ENCODE peak calls at places on chromosomes 7 and 10, in eight cellular contexts. B is RCC 7860, W is fibroblast of mammary gland, N is NCI-H1436 treated with DMSO at 0.1 percent for 48 hours, M is Peyer's patch, E is dorsolateral prefrontal cortex, C is SHP77, T is H7. O is an unnamed sample.

GRCh38 chr7:81645435-81645834 is 124.4 kb downstream of the HGF start:
- DNase-seq in C (no peak), W (no peak), B (no peak), E (peak; percentile 10), T (no peak), M (no peak), N (no peak), O (no peak)

GRCh38 chr7:4715385-4715770 is 33.3 kb downstream of the FOXK1 start:
- DNase-seq in C (no peak), M (no peak), W (peak; percentile 94), B (no peak), N (no peak), E (peak; percentile 62), T (no peak), O (peak; percentile 91)

GRCh38 chr10:75395955-75396860 is 5.4 kb downstream of the ZNF503 start:
- DNase-seq in B (no peak), C (no peak), W (peak; percentile 19), T (peak; percentile 81), M (peak; percentile 49), N (no peak), E (no peak), O (peak; percentile 33)

GRCh38 chr7:24713850-24714675 is 43.2 kb downstream of the GSDME start:
- DNase-seq in E (no peak), W (no peak), M (no peak), C (no peak), N (no peak), B (no peak), T (peak; percentile 17), O (no peak)

GRCh38 chr7:50832744-50833143 is 50.0 kb upstream of the GRB10 start:
- DNase-seq in M (no peak), B (peak; percentile 93), T (no peak), N (no peak), W (peak; percentile 41), E (no peak), C (no peak), O (peak; percentile 52)

GRCh38 chr7:33998487-33998886 is 93.1 kb downstream of the BMPER start:
- DNase-seq in W (peak; percentile 43), M (no peak), T (no peak), N (no peak), B (no peak), C (no peak), E (no peak), O (peak; percentile 52)

GRCh38 chr10:103968441-103969391 is 1.8 kb downstream of the SLK start:
- DNase-seq in T (no peak), N (no peak), M (no peak), W (no peak), E (no peak), B (no peak), C (no peak), O (peak; percentile 15)

GRCh38 chr10:3992374-3993178 is 207.6 kb upstream of the KLF6 start:
- DNase-seq in C (no peak), T (no peak), W (no peak), M (no peak), E (no peak), N (no peak), B (no peak), O (no peak)

GRCh38 chr10:29858352-29859267 is 200.8 kb downstream of the JCAD start:
- DNase-seq in W (peak; percentile 72), N (no peak), T (peak; percentile 28), E (no peak), M (peak; percentile 56), C (peak; percentile 45), B (peak; percentile 76), O (peak; percentile 77)

GRCh38 chr7:116327751-116328150 is 117.4 kb downstream of the TES start:
- DNase-seq in N (no peak), E (no peak), M (no peak), B (peak; percentile 91), T (no peak), W (peak; percentile 96), C (no peak), O (peak; percentile 98)

GRCh38 chr7:102287465-102288146 is 938 bp downstream of the SH2B2 start:
- DNase-seq in B (no peak), C (no peak), M (peak; percentile 74), E (peak; percentile 24), T (peak; percentile 88), N (no peak), W (no peak), O (no peak)

GRCh38 chr7:157505646-157506045 is 168.8 kb downstream of the DNAJB6 start:
- DNase-seq in T (no peak), C (no peak), E (no peak), M (no peak), B (no peak), W (no peak), N (no peak), O (no peak)

GRCh38 chr7:77391230-77391629 is 24.9 kb downstream of the GSAP start:
- DNase-seq in E (no peak), T (no peak), N (no peak), M (no peak), B (no peak), C (no peak), W (no peak), O (no peak)

GRCh38 chr7:22001345-22002004 is 55.8 kb upstream of the CDCA7L start:
- DNase-seq in T (peak; percentile 61), B (peak; percentile 65), M (no peak), E (no peak), W (peak; percentile 75), C (peak; percentile 54), N (no peak), O (peak; percentile 90)

O was measured in cardiac fibroblast.